ENCODE peak calls at places on chromosomes 1 and 21, in seven cellular contexts. O, J, N, R, T, D and W are unnamed samples.
A peak's percentile ranks its signal among the peaks of the same experiment; 100 is the strongest.

GRCh38 chr1:47390843-47391242 is 25.2 kb upstream of the FOXE3 start:
- DNase-seq in J (no peak), D (no peak), N (no peak), T (no peak), O (no peak), R (no peak), W (no peak)

GRCh38 chr1:111099289-111099688 is 40.6 kb downstream of the DRAM2 start:
- DNase-seq in D (no peak), T (no peak), N (peak; percentile 2), J (no peak), R (peak; percentile 33), O (no peak), W (no peak)

GRCh38 chr1:24912359-24913273 is 17.5 kb downstream of the RUNX3 start:
- DNase-seq in N (no peak), T (no peak), J (no peak), R (no peak), O (no peak), D (no peak), W (no peak)

GRCh38 chr1:47804127-47804526 is 193.1 kb downstream of the TRABD2B start:
- DNase-seq in O (no peak), D (no peak), N (no peak), R (no peak), J (no peak), T (no peak), W (peak; percentile 74)

GRCh38 chr1:2231667-2232254 is 3.6 kb downstream of the SKI start:
- DNase-seq in J (peak; percentile 91), T (peak; percentile 95), D (peak; percentile 56), O (peak; percentile 50), N (peak; percentile 81), R (peak; percentile 52), W (no peak)

GRCh38 chr1:230863449-230863848 is 4.9 kb downstream of the C1orf198 start:
- DNase-seq in D (no peak), O (no peak), J (no peak), T (no peak), R (no peak), N (no peak), W (peak; percentile 59)

GRCh38 chr1:200457810-200458209 is 48.0 kb upstream of the ZNF281 start:
- DNase-seq in T (no peak), R (no peak), O (no peak), N (no peak), J (no peak), D (no peak), W (no peak)

GRCh38 chr1:33768821-33769220 is 95.1 kb upstream of the HMGB4 start:
- DNase-seq in T (no peak), O (no peak), N (no peak), D (no peak), R (no peak), J (no peak), W (no peak)

GRCh38 chr1:168737446-168737845 is 8.4 kb upstream of the DPT start:
- DNase-seq in N (no peak), O (peak; percentile 23), D (no peak), J (no peak), R (no peak), T (no peak), W (no peak)

GRCh38 chr1:158095737-158096335 is 84.9 kb upstream of the CD1D start:
- DNase-seq in O (no peak), J (no peak), D (no peak), T (peak; percentile 72), N (peak; percentile 28), R (peak; percentile 45), W (no peak)

GRCh38 chr1:172790245-172790644 is 131.3 kb downstream of the FASLG start:
- DNase-seq in J (no peak), R (no peak), O (no peak), N (no peak), T (no peak), D (no peak), W (no peak)

GRCh38 chr1:33047839-33048305 is 11.2 kb upstream of the AK2 start:
- DNase-seq in D (no peak), J (no peak), O (no peak), R (no peak), N (peak; percentile 51), T (peak; percentile 66), W (no peak)

GRCh38 chr1:109792056-109792831 is 28.5 kb upstream of the EPS8L3 start:
- DNase-seq in D (peak; percentile 38), O (peak; percentile 24), R (peak; percentile 96), J (peak; percentile 67), T (peak; percentile 72), N (peak; percentile 92), W (no peak)

GRCh38 chr1:157274698-157275534 is 136.7 kb upstream of the ETV3 start:
- DNase-seq in D (no peak), T (no peak), N (peak; percentile 6), R (no peak), O (no peak), J (no peak), W (no peak)

GRCh38 chr21:44365251-44365966 is 12.0 kb downstream of the TRPM2 start:
- DNase-seq in T (peak; percentile 36), D (no peak), R (no peak), N (no peak), J (peak; percentile 42), O (no peak), W (no peak)

GRCh38 chr1:234996245-234996757 is 132.3 kb downstream of the TOMM20 start:
- DNase-seq in T (peak; percentile 11), N (peak; percentile 21), O (no peak), D (no peak), R (peak; percentile 59), J (no peak), W (no peak)

GRCh38 chr1:190119683-190120082 is 358.0 kb downstream of the BRINP3 start:
- DNase-seq in T (no peak), J (no peak), R (no peak), D (no peak), O (no peak), N (no peak), W (no peak)